ENCODE peak calls at places on chromosomes 11 and 22, in eight cellular contexts. N is body of pancreas, G is heart left ventricle, L is prostate gland, X is SJSA1, R is suprapubic skin, S is pancreas, I is ovary. T is an unnamed sample. For H3K4me1 and H3K9me3, the result is how much of the 10 kb centered on the place peaks cover.

GRCh38 chr11:78211565-78211964 is 22.8 kb downstream of the USP35 start:
- DNase-seq in X (no peak), N (no peak), I (no peak), R (no peak), G (no peak), S (no peak), L (no peak), T (no peak)

GRCh38 chr11:66878554-66878953 is 21.7 kb downstream of the LRFN4 start:
- DNase-seq in N (no peak), I (no peak), G (no peak), X (peak), L (no peak), S (no peak), R (no peak), T (no peak)

GRCh38 chr11:62832346-62833234 is at the start of gene TEX54:
- DNase-seq in N (peak), I (peak), X (no peak), L (peak), G (no peak), S (peak), R (peak), T (no peak)

GRCh38 chr22:30396871-30397655 is at the start of gene SEC14L2:
- DNase-seq in S (peak), N (peak), I (peak), R (peak), G (peak), L (peak), X (peak), T (peak)

GRCh38 chr11:122598971-122599370 is 56.6 kb upstream of the UBASH3B start:
- DNase-seq in X (no peak), R (no peak), L (no peak), I (no peak), S (no peak), G (no peak), N (no peak), T (no peak)

GRCh38 chr11:20881328-20882079 is 212.1 kb downstream of the NELL1 start:
- DNase-seq in X (no peak), N (no peak), S (no peak), I (no peak), R (no peak), L (no peak), G (no peak), T (no peak)

GRCh38 chr22:50542416-50542927 is 3.2 kb upstream of the KLHDC7B start:
- DNase-seq in N (no peak), G (no peak), X (no peak), R (no peak), L (no peak), I (peak), S (no peak), T (no peak)

GRCh38 chr11:117281159-117281558 is 10.0 kb upstream of the BACE1-AS start:
- DNase-seq in N (no peak), I (peak), S (no peak), G (no peak), R (no peak), X (peak), L (no peak), T (no peak)

GRCh38 chr11:118791015-118791960 is at the start of gene DDX6:
- DNase-seq in R (peak), S (peak), X (peak), G (peak), N (peak), I (peak), L (peak), T (peak)

GRCh38 chr11:87432006-87432405 is 394.3 kb downstream of the TMEM135 start:
- DNase-seq in G (no peak), L (no peak), X (peak), N (no peak), I (no peak), S (no peak), R (no peak), T (no peak)

GRCh38 chr11:33735426-33736147 is 636 bp downstream of the CD59 start:
- DNase-seq in R (peak), L (peak), G (peak), S (peak), X (peak), I (peak), N (peak), T (peak)

GRCh38 chr22:28344893-28345292 is 334.7 kb downstream of the TTC28 start:
- DNase-seq in G (no peak), R (no peak), I (no peak), X (peak), N (no peak), L (no peak), S (no peak), T (no peak)

GRCh38 chr22:41521166-41521565 is 23.1 kb downstream of the POLR3H start:
- DNase-seq in R (no peak), N (no peak), X (no peak), G (no peak), I (no peak), S (no peak), L (no peak), T (no peak)

GRCh38 chr11:83835423-83835822 is 549.3 kb upstream of the CCDC90B start:
- DNase-seq in X (no peak), I (no peak), G (no peak), N (no peak), R (no peak), S (no peak), L (no peak), T (no peak)

GRCh38 chr11:75013051-75013450 is 24.3 kb downstream of the NEU3 start:
- DNase-seq in X (no peak), N (no peak), I (no peak), R (no peak), L (no peak), G (no peak), S (no peak), T (no peak)

GRCh38 chr11:75867778-75868374 is 52.9 kb downstream of the UVRAG start:
- DNase-seq in R (no peak), L (peak), G (no peak), I (peak), S (peak), N (peak), X (peak), T (peak)

GRCh38 chr11:67055812-67056211 is 835 bp upstream of the RHOD start:
- DNase-seq in N (peak), I (no peak), G (no peak), L (no peak), X (no peak), R (no peak), S (peak), T (no peak)

GRCh38 chr11:109150603-109151002 is 271.4 kb upstream of the C11orf87 start:
- DNase-seq in R (no peak), N (no peak), X (no peak), G (no peak), L (no peak), I (no peak), S (no peak), T (no peak)

GRCh38 chr11:56967726-56968125 is 21.0 kb upstream of the OR5AK2 start:
- DNase-seq in G (no peak), L (peak), R (no peak), S (no peak), X (no peak), I (no peak), N (no peak), T (no peak)

GRCh38 chr11:57172031-57172430 is 9.7 kb upstream of the LRRC55 start:
- DNase-seq in R (no peak), X (no peak), I (no peak), G (no peak), L (no peak), N (no peak), S (no peak), T (no peak)

GRCh38 chr22:18023509-18024275 is 669 bp downstream of the MICAL3 start:
- DNase-seq in L (peak), S (peak), G (peak), X (peak), R (peak), I (peak), N (peak), T (peak)

GRCh38 chr22:45511847-45512261 is 9.2 kb downstream of the FBLN1 start:
- DNase-seq in G (peak), L (no peak), R (no peak), N (peak), I (peak), X (no peak), S (peak), T (no peak)

GRCh38 chr11:44858796-44859527 is 91.7 kb downstream of the TP53I11 start:
- DNase-seq in I (no peak), R (no peak), S (no peak), G (no peak), X (no peak), L (no peak), N (no peak), T (no peak)

GRCh38 chr11:134950692-134951304 is 538.8 kb upstream of the B3GAT1 start:
- DNase-seq in I (no peak), G (no peak), N (no peak), X (peak), R (no peak), L (no peak), S (no peak), T (no peak)

GRCh38 chr11:123942413-123942812 is 1.2 kb downstream of the OR6T1 start:
- DNase-seq in G (no peak), I (no peak), L (no peak), N (no peak), S (no peak), X (no peak), R (no peak), T (no peak)

GRCh38 chr11:65131417-65131776 is 2.9 kb downstream of the SYVN1 start:
- DNase-seq in R (no peak), L (no peak), G (no peak), I (no peak), X (no peak), S (no peak), N (no peak), T (no peak)

GRCh38 chr22:38180841-38181452 is 683 bp downstream of the PLA2G6 start:
- DNase-seq in I (peak), S (no peak), G (peak), R (no peak), X (no peak), L (peak), N (no peak), T (peak)

GRCh38 chr11:128619540-128620305 is 32.4 kb upstream of the ETS1 start:
- DNase-seq in N (no peak), L (no peak), S (no peak), I (no peak), X (no peak), G (no peak), R (no peak), T (peak)

GRCh38 chr22:42805998-42806481 is 51.0 kb downstream of the ARFGAP3 start:
- DNase-seq in I (no peak), X (peak), G (no peak), N (peak), S (no peak), L (no peak), R (peak), T (no peak)

GRCh38 chr22:30044369-30044768 is 35.9 kb upstream of the HORMAD2 start:
- DNase-seq in I (no peak), S (peak), R (peak), X (no peak), N (peak), G (no peak), L (no peak), T (no peak)

GRCh38 chr11:7694953-7695271 is 11.4 kb downstream of the OVCH2 start:
- DNase-seq in N (no peak), L (no peak), S (no peak), R (no peak), G (no peak), X (no peak), I (no peak), T (no peak)

GRCh38 chr11:7690648-7691047 is 15.6 kb downstream of the OVCH2 start:
- DNase-seq in N (no peak), L (no peak), G (no peak), X (no peak), R (no peak), I (no peak), S (no peak), T (no peak)

GRCh38 chr11:7688238-7688826 is 15.0 kb upstream of the CYB5R2 start:
- DNase-seq in X (no peak), R (no peak), N (no peak), S (no peak), L (no peak), G (no peak), I (peak), T (no peak)

GRCh38 chr11:7689239-7689638 is 15.9 kb upstream of the CYB5R2 start:
- DNase-seq in L (no peak), S (no peak), R (no peak), N (no peak), G (no peak), X (no peak), I (no peak), T (no peak)

DNA sequence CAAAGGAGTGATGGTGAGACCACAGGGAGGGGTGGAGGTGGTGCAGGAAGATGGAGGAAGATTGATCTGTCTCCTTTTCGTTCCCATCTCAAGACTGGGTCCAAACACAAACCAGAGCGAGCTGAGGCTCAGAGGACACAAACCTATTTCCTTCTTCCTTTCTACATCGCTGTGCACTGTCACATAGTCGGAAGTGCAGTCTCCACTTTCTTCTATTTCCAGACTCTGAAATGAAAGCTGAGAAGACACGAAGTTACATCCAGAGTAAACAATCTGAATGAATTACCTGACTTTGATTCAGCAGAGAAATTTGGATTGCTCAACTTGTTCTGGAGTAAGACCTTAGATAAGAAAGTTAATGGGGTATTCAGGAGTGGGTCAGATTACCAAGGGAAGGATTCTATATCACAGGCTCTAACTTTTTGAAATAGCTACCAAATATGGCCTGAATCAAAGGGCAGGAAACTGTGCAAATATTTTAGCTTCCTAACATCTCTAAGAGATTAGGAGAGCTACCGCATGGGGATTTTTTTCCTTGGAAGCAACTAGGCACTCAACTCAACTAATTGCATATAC is 14.4 kb downstream of the OVCH2 start:
- DNase-seq in N (no peak), G (no peak), I (no peak), X (no peak), L (no peak), R (no peak), S (no peak), T (no peak)
- H3K4me1 ChIP-seq in N (under half), G (under half), I (under half), X (under half), L (under half), R (under half), S (under half), T (under half)

GRCh38 chr22:49160261-49161001 is 667.2 kb downstream of the BRD1 start:
- DNase-seq in G (peak), N (no peak), X (no peak), I (no peak), R (no peak), S (no peak), L (no peak), T (no peak)
- H3K9me3 ChIP-seq in G (under half), N (under half), X (under half), I (under half), R (under half), S (under half), L (under half), T (under half)

GRCh38 chr22:44028091-44028490 is 4.0 kb downstream of the PARVB start:
- DNase-seq in G (no peak), N (no peak), I (no peak), L (no peak), S (no peak), R (no peak), X (no peak), T (no peak)
- H3K4me3 ChIP-seq in G (no peak), N (no peak), I (no peak), L (no peak), S (no peak), R (no peak), X (no peak), T (no peak)

DNA sequence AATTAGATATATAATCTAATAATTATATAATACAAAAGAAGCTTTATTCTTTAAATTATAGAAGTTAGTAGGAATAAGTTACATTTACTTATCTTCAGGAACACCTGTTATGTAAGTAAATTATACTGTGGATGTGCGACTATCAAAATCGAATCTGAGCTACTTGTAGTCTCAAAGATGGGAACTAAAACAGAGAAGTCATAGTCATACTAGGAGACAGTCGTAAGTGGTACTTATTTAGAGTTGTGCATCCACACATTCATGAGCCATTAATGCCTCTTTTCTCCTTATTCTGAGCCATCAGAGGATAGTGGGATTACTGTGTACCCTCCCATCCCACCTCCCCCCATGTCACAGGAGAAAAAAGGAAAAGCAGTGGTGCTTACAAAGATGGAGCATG is 114.4 kb downstream of the CADM1 start:
- DNase-seq in L (no peak), S (no peak), N (no peak), G (no peak), X (no peak), R (no peak), I (no peak), T (no peak)
- H3K4me1 ChIP-seq in L (under half), S (under half), N (under half), G (under half), X (under half), R (under half), I (under half), T (under half)

DNA sequence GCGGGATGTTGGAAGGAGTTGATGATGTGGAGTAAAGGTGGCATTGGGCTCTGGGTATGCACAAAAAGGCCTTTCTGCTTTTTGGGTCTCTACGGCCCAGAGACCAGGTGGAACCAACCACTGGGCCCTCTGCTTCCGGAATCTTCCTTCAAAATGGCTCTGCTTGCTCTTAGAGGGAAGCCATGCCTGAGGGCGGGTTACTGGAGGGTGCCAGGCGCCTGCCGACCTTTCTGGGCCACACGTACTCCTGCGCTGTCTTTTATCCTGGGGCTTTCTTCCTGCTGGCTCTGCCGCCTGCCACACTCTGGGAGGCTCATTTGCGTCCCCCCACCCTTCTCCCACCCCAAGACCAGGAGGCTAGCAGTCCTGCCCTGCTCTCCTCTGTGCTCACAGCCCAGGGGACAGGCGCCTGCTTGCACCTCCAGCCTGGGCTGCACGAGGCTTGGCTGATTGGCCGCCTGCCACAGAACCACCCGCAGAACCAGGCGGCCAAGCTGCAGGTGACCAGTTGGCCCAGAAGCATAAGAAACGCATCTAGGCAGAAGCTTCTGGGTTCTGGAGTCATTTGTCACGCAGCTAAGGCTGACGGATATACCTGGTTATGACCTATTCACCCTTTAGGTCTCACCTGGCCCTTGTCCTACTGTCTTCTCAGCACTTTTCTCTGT is 536.9 kb downstream of the TBC1D22A start:
- DNase-seq in L (no peak), G (no peak), I (no peak), N (no peak), X (no peak), S (no peak), R (no peak), T (no peak)
- H3K9me3 ChIP-seq in L (under half), G (under half), I (under half), N (under half), X (under half), S (under half), R (under half), T (under half)

T was measured in CD4-positive, CD25-positive, alpha-beta regulatory T cell.